ENCODE peak calls at places on chromosomes 12 and 14, in eight cellular contexts. One of them, this sample, is unnamed.

GRCh38 chr12:28486521-28486920 is 296.3 kb downstream of the CCDC91 start:
- DNase-seq in DND-41: no peak
- DNase-seq in heart right ventricle: no peak
- DNase-seq in HCT116: no peak
- DNase-seq in cardiac muscle cell: no peak
- DNase-seq in transverse colon: no peak
- DNase-seq in gastrocnemius medialis: no peak
- DNase-seq in retinal pigment epithelial cell: no peak
- DNase-seq in this sample: no peak

GRCh38 chr12:89064780-89065179 is 287.5 kb downstream of the DUSP6 start:
- DNase-seq in DND-41: no peak
- DNase-seq in heart right ventricle: no peak
- DNase-seq in HCT116: peak
- DNase-seq in cardiac muscle cell: no peak
- DNase-seq in transverse colon: no peak
- DNase-seq in gastrocnemius medialis: no peak
- DNase-seq in retinal pigment epithelial cell: no peak
- DNase-seq in this sample: peak

GRCh38 chr14:66746316-66747006 is 238.5 kb downstream of the GPHN start:
- DNase-seq in DND-41: no peak
- DNase-seq in heart right ventricle: no peak
- DNase-seq in HCT116: peak
- DNase-seq in cardiac muscle cell: peak
- DNase-seq in transverse colon: no peak
- DNase-seq in gastrocnemius medialis: no peak
- DNase-seq in retinal pigment epithelial cell: peak
- DNase-seq in this sample: peak

GRCh38 chr12:78260976-78261375 is 430.3 kb downstream of the NAV3 start:
- DNase-seq in DND-41: no peak
- DNase-seq in heart right ventricle: no peak
- DNase-seq in HCT116: no peak
- DNase-seq in cardiac muscle cell: no peak
- DNase-seq in transverse colon: no peak
- DNase-seq in gastrocnemius medialis: no peak
- DNase-seq in retinal pigment epithelial cell: no peak
- DNase-seq in this sample: no peak

GRCh38 chr12:46082473-46082872 is 92.1 kb upstream of the SCAF11 start:
- DNase-seq in DND-41: no peak
- DNase-seq in heart right ventricle: no peak
- DNase-seq in HCT116: no peak
- DNase-seq in cardiac muscle cell: no peak
- DNase-seq in transverse colon: no peak
- DNase-seq in gastrocnemius medialis: no peak
- DNase-seq in retinal pigment epithelial cell: no peak
- DNase-seq in this sample: no peak

GRCh38 chr12:64311877-64312276 is 78.7 kb downstream of the C12orf56 start:
- DNase-seq in DND-41: no peak
- DNase-seq in heart right ventricle: no peak
- DNase-seq in HCT116: no peak
- DNase-seq in cardiac muscle cell: no peak
- DNase-seq in transverse colon: no peak
- DNase-seq in gastrocnemius medialis: no peak
- DNase-seq in retinal pigment epithelial cell: no peak
- DNase-seq in this sample: no peak

GRCh38 chr12:56487448-56488040 is 417 bp downstream of the GLS2 start:
- DNase-seq in DND-41: no peak
- DNase-seq in heart right ventricle: peak
- DNase-seq in HCT116: no peak
- DNase-seq in cardiac muscle cell: peak
- DNase-seq in transverse colon: peak
- DNase-seq in gastrocnemius medialis: no peak
- DNase-seq in retinal pigment epithelial cell: no peak
- DNase-seq in this sample: no peak

GRCh38 chr14:80988742-80989429 is 33.5 kb downstream of the TSHR start:
- DNase-seq in DND-41: no peak
- DNase-seq in heart right ventricle: no peak
- DNase-seq in HCT116: no peak
- DNase-seq in cardiac muscle cell: no peak
- DNase-seq in transverse colon: no peak
- DNase-seq in gastrocnemius medialis: no peak
- DNase-seq in retinal pigment epithelial cell: no peak
- DNase-seq in this sample: no peak

GRCh38 chr12:823043-823698 is 70.8 kb downstream of the WNK1 start:
- DNase-seq in DND-41: no peak
- DNase-seq in heart right ventricle: no peak
- DNase-seq in HCT116: no peak
- DNase-seq in cardiac muscle cell: no peak
- DNase-seq in transverse colon: no peak
- DNase-seq in gastrocnemius medialis: no peak
- DNase-seq in retinal pigment epithelial cell: no peak
- DNase-seq in this sample: no peak

GRCh38 chr14:36901846-36902245 is 240.2 kb downstream of the PAX9 start:
- DNase-seq in DND-41: no peak
- DNase-seq in heart right ventricle: no peak
- DNase-seq in HCT116: no peak
- DNase-seq in cardiac muscle cell: no peak
- DNase-seq in transverse colon: no peak
- DNase-seq in gastrocnemius medialis: no peak
- DNase-seq in retinal pigment epithelial cell: peak
- DNase-seq in this sample: no peak

GRCh38 chr14:22535916-22536315 is 53.1 kb downstream of the DAD1 start:
- DNase-seq in DND-41: no peak
- DNase-seq in heart right ventricle: no peak
- DNase-seq in HCT116: no peak
- DNase-seq in cardiac muscle cell: no peak
- DNase-seq in transverse colon: no peak
- DNase-seq in gastrocnemius medialis: no peak
- DNase-seq in retinal pigment epithelial cell: no peak
- DNase-seq in this sample: no peak

GRCh38 chr12:13597166-13597565 is 384.2 kb downstream of the GRIN2B start:
- DNase-seq in DND-41: no peak
- DNase-seq in heart right ventricle: no peak
- DNase-seq in HCT116: no peak
- DNase-seq in cardiac muscle cell: no peak
- DNase-seq in transverse colon: no peak
- DNase-seq in gastrocnemius medialis: no peak
- DNase-seq in retinal pigment epithelial cell: no peak
- DNase-seq in this sample: no peak

GRCh38 chr12:13597837-13598236 is 383.6 kb downstream of the GRIN2B start:
- DNase-seq in DND-41: no peak
- DNase-seq in heart right ventricle: no peak
- DNase-seq in HCT116: no peak
- DNase-seq in cardiac muscle cell: no peak
- DNase-seq in transverse colon: no peak
- DNase-seq in gastrocnemius medialis: no peak
- DNase-seq in retinal pigment epithelial cell: no peak
- DNase-seq in this sample: no peak

GRCh38 chr12:13594731-13595514 is 386.5 kb downstream of the GRIN2B start:
- DNase-seq in DND-41: no peak
- DNase-seq in heart right ventricle: no peak
- DNase-seq in HCT116: no peak
- DNase-seq in cardiac muscle cell: no peak
- DNase-seq in transverse colon: no peak
- DNase-seq in gastrocnemius medialis: no peak
- DNase-seq in retinal pigment epithelial cell: no peak
- DNase-seq in this sample: no peak

GRCh38 chr12:13596714-13597113 is 384.7 kb downstream of the GRIN2B start:
- DNase-seq in DND-41: no peak
- DNase-seq in heart right ventricle: no peak
- DNase-seq in HCT116: no peak
- DNase-seq in cardiac muscle cell: no peak
- DNase-seq in transverse colon: no peak
- DNase-seq in gastrocnemius medialis: no peak
- DNase-seq in retinal pigment epithelial cell: no peak
- DNase-seq in this sample: no peak

DNA sequence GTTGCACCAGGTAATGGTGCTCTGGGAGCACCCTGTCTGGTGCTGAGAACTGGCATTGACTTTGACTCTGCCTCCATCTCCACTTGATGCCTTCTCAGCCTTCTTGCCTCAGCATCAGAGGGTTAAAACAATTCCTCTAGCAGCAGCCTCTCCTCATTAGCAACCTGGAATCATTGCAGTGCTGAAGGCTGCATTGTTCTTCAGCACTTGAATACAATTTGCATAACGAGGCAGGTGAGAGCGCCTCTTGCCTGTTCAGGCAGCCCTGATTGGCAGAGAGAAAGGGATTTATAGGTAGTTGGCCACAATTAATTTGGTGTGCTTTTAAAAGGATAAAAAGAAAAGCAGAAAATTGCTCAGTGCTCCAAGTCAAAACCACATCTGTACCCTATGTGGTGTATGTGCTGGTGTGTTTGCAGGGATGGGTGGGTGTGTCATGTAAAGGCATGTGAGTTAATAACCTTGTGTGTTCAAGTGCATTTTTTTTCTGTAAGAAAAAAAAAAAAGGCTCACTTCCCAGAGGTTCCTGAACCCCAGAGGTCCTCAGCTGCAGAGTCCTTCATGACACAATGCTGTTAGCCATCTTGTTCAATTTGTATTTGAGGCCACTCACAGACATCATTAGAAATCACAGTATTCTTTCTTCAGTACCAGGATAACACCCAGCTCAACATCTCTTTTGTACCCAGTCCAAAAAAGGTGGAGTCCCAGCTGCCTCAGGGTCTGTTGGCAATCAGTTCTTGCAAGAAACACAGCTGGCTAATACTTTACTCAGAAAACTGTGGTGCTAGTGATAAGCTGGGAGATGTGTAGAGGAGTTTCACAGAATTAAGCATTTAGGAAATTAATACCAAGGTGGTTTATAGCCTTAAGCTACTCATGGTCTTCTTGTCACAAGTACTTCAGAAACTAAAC is 385.6 kb downstream of the GRIN2B start:
- DNase-seq in DND-41: no peak
- DNase-seq in heart right ventricle: no peak
- DNase-seq in HCT116: no peak
- DNase-seq in cardiac muscle cell: no peak
- DNase-seq in transverse colon: no peak
- DNase-seq in gastrocnemius medialis: no peak
- DNase-seq in retinal pigment epithelial cell: no peak
- DNase-seq in this sample: no peak
- TF ChIP-seq CTCF in DND-41: no peak
- TF ChIP-seq CTCF in heart right ventricle: no peak
- TF ChIP-seq CTCF in HCT116: no peak
- TF ChIP-seq CTCF in cardiac muscle cell: no peak
- TF ChIP-seq CTCF in transverse colon: no peak
- TF ChIP-seq CTCF in gastrocnemius medialis: no peak
- TF ChIP-seq CTCF in retinal pigment epithelial cell: no peak
- TF ChIP-seq CTCF in this sample: no peak

GRCh38 chr12:121793501-121793835 is at the start of gene RHOF:
- DNase-seq in DND-41: no peak
- DNase-seq in heart right ventricle: peak
- DNase-seq in HCT116: no peak
- DNase-seq in cardiac muscle cell: peak
- DNase-seq in transverse colon: peak
- DNase-seq in gastrocnemius medialis: no peak
- DNase-seq in retinal pigment epithelial cell: no peak
- DNase-seq in this sample: no peak

GRCh38 chr12:121794532-121795028 is 1.1 kb upstream of the RHOF start:
- DNase-seq in DND-41: no peak
- DNase-seq in heart right ventricle: no peak
- DNase-seq in HCT116: no peak
- DNase-seq in cardiac muscle cell: no peak
- DNase-seq in transverse colon: peak
- DNase-seq in gastrocnemius medialis: no peak
- DNase-seq in retinal pigment epithelial cell: no peak
- DNase-seq in this sample: no peak

GRCh38 chr12:121793836-121794531 is 496 bp upstream of the RHOF start:
- DNase-seq in DND-41: peak
- DNase-seq in heart right ventricle: peak
- DNase-seq in HCT116: peak
- DNase-seq in cardiac muscle cell: peak
- DNase-seq in transverse colon: peak
- DNase-seq in gastrocnemius medialis: peak
- DNase-seq in retinal pigment epithelial cell: no peak
- DNase-seq in this sample: no peak

GRCh38 chr12:121791671-121792496 is 1.6 kb downstream of the RHOF start:
- DNase-seq in DND-41: no peak
- DNase-seq in heart right ventricle: no peak
- DNase-seq in HCT116: no peak
- DNase-seq in cardiac muscle cell: no peak
- DNase-seq in transverse colon: peak
- DNase-seq in gastrocnemius medialis: no peak
- DNase-seq in retinal pigment epithelial cell: no peak
- DNase-seq in this sample: no peak

GRCh38 chr12:121792607-121793500 is 634 bp downstream of the RHOF start:
- DNase-seq in DND-41: no peak
- DNase-seq in heart right ventricle: peak
- DNase-seq in HCT116: no peak
- DNase-seq in cardiac muscle cell: peak
- DNase-seq in transverse colon: peak
- DNase-seq in gastrocnemius medialis: no peak
- DNase-seq in retinal pigment epithelial cell: no peak
- DNase-seq in this sample: no peak
- H3K4me3 ChIP-seq in DND-41: peak
- H3K4me3 ChIP-seq in heart right ventricle: peak
- H3K4me3 ChIP-seq in HCT116: peak
- H3K4me3 ChIP-seq in cardiac muscle cell: peak
- H3K4me3 ChIP-seq in transverse colon: peak
- H3K4me3 ChIP-seq in gastrocnemius medialis: peak
- H3K4me3 ChIP-seq in retinal pigment epithelial cell: peak
- H3K4me3 ChIP-seq in this sample: peak

GRCh38 chr12:76117067-76117691 is 32.7 kb upstream of the NAP1L1 start:
- DNase-seq in DND-41: no peak
- DNase-seq in heart right ventricle: no peak
- DNase-seq in HCT116: no peak
- DNase-seq in cardiac muscle cell: no peak
- DNase-seq in transverse colon: no peak
- DNase-seq in gastrocnemius medialis: no peak
- DNase-seq in retinal pigment epithelial cell: no peak
- DNase-seq in this sample: no peak
- TF ChIP-seq CTCF in DND-41: no peak
- TF ChIP-seq CTCF in heart right ventricle: no peak
- TF ChIP-seq CTCF in HCT116: no peak
- TF ChIP-seq CTCF in cardiac muscle cell: no peak
- TF ChIP-seq CTCF in transverse colon: no peak
- TF ChIP-seq CTCF in gastrocnemius medialis: no peak
- TF ChIP-seq CTCF in retinal pigment epithelial cell: no peak
- TF ChIP-seq CTCF in this sample: no peak

GRCh38 chr12:3489057-3489456 is 1.9 kb upstream of the PRMT8 start:
- DNase-seq in DND-41: no peak
- DNase-seq in heart right ventricle: no peak
- DNase-seq in HCT116: no peak
- DNase-seq in cardiac muscle cell: no peak
- DNase-seq in transverse colon: no peak
- DNase-seq in gastrocnemius medialis: no peak
- DNase-seq in retinal pigment epithelial cell: no peak
- DNase-seq in this sample: no peak

GRCh38 chr12:3493225-3494049 is 2.4 kb downstream of the PRMT8 start:
- DNase-seq in DND-41: peak
- DNase-seq in heart right ventricle: peak
- DNase-seq in HCT116: no peak
- DNase-seq in cardiac muscle cell: peak
- DNase-seq in transverse colon: no peak
- DNase-seq in gastrocnemius medialis: no peak
- DNase-seq in retinal pigment epithelial cell: no peak
- DNase-seq in this sample: no peak

GRCh38 chr12:3492868-3493224 is 1.8 kb downstream of the PRMT8 start:
- DNase-seq in DND-41: no peak
- DNase-seq in heart right ventricle: no peak
- DNase-seq in HCT116: no peak
- DNase-seq in cardiac muscle cell: peak
- DNase-seq in transverse colon: no peak
- DNase-seq in gastrocnemius medialis: no peak
- DNase-seq in retinal pigment epithelial cell: no peak
- DNase-seq in this sample: no peak

GRCh38 chr12:3491938-3492867 is 1.2 kb downstream of the PRMT8 start:
- DNase-seq in DND-41: peak
- DNase-seq in heart right ventricle: peak
- DNase-seq in HCT116: no peak
- DNase-seq in cardiac muscle cell: peak
- DNase-seq in transverse colon: peak
- DNase-seq in gastrocnemius medialis: no peak
- DNase-seq in retinal pigment epithelial cell: peak
- DNase-seq in this sample: no peak

GRCh38 chr12:3490848-3491382 is at the start of gene PRMT8:
- DNase-seq in DND-41: no peak
- DNase-seq in heart right ventricle: no peak
- DNase-seq in HCT116: no peak
- DNase-seq in cardiac muscle cell: peak
- DNase-seq in transverse colon: no peak
- DNase-seq in gastrocnemius medialis: no peak
- DNase-seq in retinal pigment epithelial cell: no peak
- DNase-seq in this sample: no peak
- H3K4me3 ChIP-seq in DND-41: no peak
- H3K4me3 ChIP-seq in heart right ventricle: peak
- H3K4me3 ChIP-seq in HCT116: no peak
- H3K4me3 ChIP-seq in cardiac muscle cell: peak
- H3K4me3 ChIP-seq in transverse colon: no peak
- H3K4me3 ChIP-seq in gastrocnemius medialis: no peak
- H3K4me3 ChIP-seq in retinal pigment epithelial cell: no peak
- H3K4me3 ChIP-seq in this sample: no peak

This sample was measured in epithelial cell of proximal tubule.